ENCODE peak calls at places on chromosome X, in nine cellular contexts. M is choroid plexus epithelial cell, S is GM06990, U is fibroblast of pulmonary artery, P is epithelial cell of esophagus, A is cardiac fibroblast, J is kidney epithelial cell, D is astrocyte of the spinal cord, L is esophagus squamous epithelium. I is an unnamed sample.

GRCh38 chrX:68079961-68080360 is 353.3 kb downstream of the OPHN1 start:
- DNase-seq in M (no peak), S (no peak), U (no peak), P (no peak), A (no peak), J (no peak), D (no peak), L (no peak), I (no peak)

GRCh38 chrX:51614353-51614752 is 4.4 kb downstream of the CENPVL3 start:
- DNase-seq in M (peak; percentile 57), S (no peak), U (peak; percentile 56), P (peak; percentile 51), A (peak; percentile 58), J (no peak), D (peak; percentile 16), L (no peak), I (peak; percentile 32)

GRCh38 chrX:10121787-10122186 is 35.0 kb upstream of the CLCN4 start:
- DNase-seq in M (peak; percentile 13), S (peak; percentile 73), U (no peak), P (no peak), A (no peak), J (no peak), D (peak; percentile 12), L (no peak), I (peak; percentile 5)

GRCh38 chrX:18725316-18725943 is 18.0 kb downstream of the PPEF1 start:
- DNase-seq in M (no peak), S (no peak), U (no peak), P (no peak), A (no peak), J (no peak), D (no peak), L (no peak), I (no peak)

GRCh38 chrX:11953615-11954014 is 184.7 kb upstream of the FRMPD4 start:
- DNase-seq in M (peak; percentile 90), S (no peak), U (peak; percentile 75), P (peak; percentile 57), A (peak; percentile 48), J (peak; percentile 92), D (peak; percentile 83), L (no peak), I (peak; percentile 80)

GRCh38 chrX:142891046-142891445 is 134.7 kb upstream of the SPANXN4 start:
- DNase-seq in M (no peak), S (no peak), U (no peak), P (no peak), A (no peak), J (no peak), D (no peak), L (no peak), I (no peak)

GRCh38 chrX:13638826-13639225 is 14.1 kb upstream of the TCEANC start:
- DNase-seq in M (no peak), S (no peak), U (no peak), P (peak; percentile 15), A (no peak), J (no peak), D (no peak), L (no peak), I (no peak)

GRCh38 chrX:113675278-113675677 is 834.6 kb upstream of the AMOT start:
- DNase-seq in M (no peak), S (no peak), U (no peak), P (peak; percentile 9), A (no peak), J (no peak), D (no peak), L (no peak), I (peak; percentile 30)

GRCh38 chrX:97882306-97882705 is 998.6 kb downstream of the RPA4 start:
- DNase-seq in M (no peak), S (no peak), U (no peak), P (peak; percentile 15), A (no peak), J (no peak), D (no peak), L (no peak), I (no peak)

GRCh38 chrX:16643160-16643559 is 6.8 kb upstream of the S100G start:
- DNase-seq in M (peak; percentile 60), S (no peak), U (peak; percentile 69), P (peak; percentile 86), A (peak; percentile 49), J (no peak), D (no peak), L (no peak), I (peak; percentile 45)

GRCh38 chrX:11540532-11541377 is 125.0 kb downstream of the ARHGAP6 start:
- DNase-seq in M (peak; percentile 17), S (peak; percentile 22), U (no peak), P (no peak), A (peak; percentile 15), J (no peak), D (no peak), L (no peak), I (no peak)

GRCh38 chrX:68693481-68694410 is 46.3 kb downstream of the STARD8 start:
- DNase-seq in M (peak; percentile 31), S (peak; percentile 14), U (peak; percentile 65), P (peak; percentile 18), A (peak; percentile 73), J (no peak), D (peak; percentile 54), L (no peak), I (peak; percentile 35)

GRCh38 chrX:132594129-132594528 is 105.3 kb upstream of the MBNL3 start:
- DNase-seq in M (no peak), S (no peak), U (no peak), P (peak; percentile 77), A (no peak), J (no peak), D (no peak), L (no peak), I (no peak)

GRCh38 chrX:100404851-100405250 is 5.2 kb downstream of the PCDH19 start:
- DNase-seq in M (no peak), S (no peak), U (no peak), P (no peak), A (no peak), J (no peak), D (no peak), L (no peak), I (no peak)

GRCh38 chrX:86023806-86024205 is 23.6 kb downstream of the CHM start:
- DNase-seq in M (no peak), S (no peak), U (no peak), P (peak; percentile 51), A (no peak), J (no peak), D (no peak), L (no peak), I (no peak)

GRCh38 chrX:133045986-133046385 is 50.9 kb downstream of the USP26 start:
- DNase-seq in M (peak; percentile 51), S (no peak), U (no peak), P (peak; percentile 50), A (no peak), J (no peak), D (peak; percentile 8), L (no peak), I (peak; percentile 4)

GRCh38 chrX:146614693-146615524 is 194.7 kb upstream of the CXorf51B start:
- DNase-seq in M (no peak), S (no peak), U (no peak), P (no peak), A (no peak), J (no peak), D (no peak), L (no peak), I (no peak)

GRCh38 chrX:132092439-132093065 is 35.3 kb downstream of the FRMD7 start:
- DNase-seq in M (peak; percentile 87), S (peak; percentile 5), U (peak; percentile 78), P (peak; percentile 77), A (peak; percentile 80), J (no peak), D (peak; percentile 65), L (no peak), I (peak; percentile 69)

GRCh38 chrX:46791927-46792825 is 33.3 kb upstream of the SLC9A7 start:
- DNase-seq in M (peak; percentile 87), S (peak; percentile 55), U (peak; percentile 91), P (peak; percentile 89), A (peak; percentile 85), J (peak; percentile 72), D (peak; percentile 92), L (no peak), I (peak; percentile 86)
- H3K4me3 ChIP-seq in M (no peak overlapping the region), S (no peak overlapping the region), U (peak overlapping the region; percentile 27), P (no peak overlapping the region), A (no peak overlapping the region), J (no peak overlapping the region), D (no peak overlapping the region), L (no peak overlapping the region), I (no peak overlapping the region)

GRCh38 chrX:106874075-106874474 is 29.1 kb downstream of the RIPPLY1 start:
- DNase-seq in M (peak; percentile 52), S (no peak), U (peak; percentile 52), P (peak; percentile 24), A (peak; percentile 41), J (no peak), D (peak; percentile 45), L (no peak), I (peak; percentile 28)
- TF ChIP-seq CTCF in M (peak; percentile 58), S (peak; percentile 50), U (peak; percentile 52), P (peak; percentile 37), A (peak; percentile 44), J (peak; percentile 43), D (peak; percentile 69), L (peak; percentile 60), I (peak; percentile 57)

GRCh38 chrX:119684916-119685224 is 8.1 kb downstream of the SEPTIN6 start:
- DNase-seq in M (no peak), S (no peak), U (no peak), P (no peak), A (no peak), J (no peak), D (no peak), L (no peak), I (no peak)

GRCh38 chrX:119685225-119686066 is 7.5 kb downstream of the SEPTIN6 start:
- DNase-seq in M (no peak), S (peak; percentile 72), U (no peak), P (no peak), A (no peak), J (no peak), D (no peak), L (no peak), I (peak; percentile 5)

GRCh38 chrX:119687661-119688413 is 5.1 kb downstream of the SEPTIN6 start:
- DNase-seq in M (no peak), S (no peak), U (no peak), P (no peak), A (no peak), J (no peak), D (no peak), L (no peak), I (no peak)

GRCh38 chrX:119688856-119689455 is 4.0 kb downstream of the SEPTIN6 start:
- DNase-seq in M (no peak), S (no peak), U (no peak), P (no peak), A (no peak), J (no peak), D (no peak), L (no peak), I (no peak)

GRCh38 chrX:119686087-119686639 is 6.8 kb downstream of the SEPTIN6 start:
- DNase-seq in M (no peak), S (peak; percentile 75), U (no peak), P (no peak), A (peak; percentile 54), J (no peak), D (no peak), L (no peak), I (peak; percentile 21)
- H3K4me3 ChIP-seq in M (no peak overlapping the region), S (no peak overlapping the region), U (no peak overlapping the region), P (no peak overlapping the region), A (no peak overlapping the region), J (no peak overlapping the region), D (no peak overlapping the region), L (no peak overlapping the region), I (no peak overlapping the region)

DNA sequence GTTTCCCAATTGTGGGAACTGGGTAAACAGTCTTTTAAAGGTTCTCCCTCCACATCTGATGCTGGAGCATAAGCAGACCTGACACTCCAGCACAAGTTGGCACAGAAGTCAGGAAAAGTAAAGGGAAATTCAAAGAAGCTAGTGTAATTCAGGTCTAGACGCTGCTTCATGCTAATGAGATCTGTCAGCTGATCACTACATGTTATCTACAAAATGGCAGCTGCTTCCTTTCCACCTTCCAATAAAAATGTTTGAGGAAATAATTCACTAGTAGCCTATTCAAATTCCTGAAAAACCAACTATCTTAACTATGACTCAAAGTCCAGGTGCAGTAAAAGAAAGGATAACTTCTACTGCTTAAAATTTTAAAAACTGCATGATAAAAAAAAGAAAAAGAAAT is 29.3 kb downstream of the DCAF8L2 start:
- DNase-seq in M (no peak), S (no peak), U (peak; percentile 42), P (no peak), A (peak; percentile 34), J (no peak), D (no peak), L (no peak), I (no peak)
- TF ChIP-seq CTCF in M (no peak), S (no peak), U (no peak), P (no peak), A (no peak), J (no peak), D (no peak), L (no peak), I (no peak)

I was measured in fibroblast of villous mesenchyme.